ENCODE peak calls at places on chromosomes 5 and 9, in six cellular contexts. One of them, this sample, is unnamed.

GRCh38 chr9:126114409-126114760 is 212.2 kb upstream of the MVB12B start:
- DNase-seq in GM12878: no peak
- DNase-seq in HepG2: no peak
- DNase-seq in H1: no peak
- DNase-seq in GM23338: no peak
- DNase-seq in K562: no peak
- DNase-seq in this sample: no peak

GRCh38 chr5:174903333-174903732 is 179.0 kb downstream of the MSX2 start:
- DNase-seq in HepG2: no peak
- DNase-seq in GM23338: no peak
- DNase-seq in GM12878: no peak
- DNase-seq in K562: no peak
- DNase-seq in H1: no peak
- DNase-seq in this sample: no peak

GRCh38 chr9:316382-316965 is 101.8 kb downstream of the DOCK8 start:
- DNase-seq in H1: no peak
- DNase-seq in GM12878: no peak
- DNase-seq in GM23338: no peak
- DNase-seq in HepG2: no peak
- DNase-seq in K562: no peak
- DNase-seq in this sample: no peak

GRCh38 chr5:125043781-125044391 is 297.4 kb upstream of the ZNF608 start:
- DNase-seq in GM23338: no peak
- DNase-seq in GM12878: no peak
- DNase-seq in K562: no peak
- DNase-seq in HepG2: no peak
- DNase-seq in H1: no peak
- DNase-seq in this sample: no peak

GRCh38 chr5:124806026-124806856 is 59.8 kb upstream of the ZNF608 start:
- DNase-seq in GM23338: peak
- DNase-seq in H1: peak
- DNase-seq in GM12878: no peak
- DNase-seq in HepG2: peak
- DNase-seq in K562: peak
- DNase-seq in this sample: peak

GRCh38 chr9:123953601-123954011 is 23.7 kb upstream of the DENND1A start:
- DNase-seq in H1: no peak
- DNase-seq in GM23338: no peak
- DNase-seq in HepG2: no peak
- DNase-seq in K562: no peak
- DNase-seq in GM12878: no peak
- DNase-seq in this sample: no peak

GRCh38 chr5:62671479-62671878 is 92.9 kb downstream of the LRRC70 start:
- DNase-seq in K562: no peak
- DNase-seq in HepG2: no peak
- DNase-seq in GM12878: no peak
- DNase-seq in H1: no peak
- DNase-seq in GM23338: no peak
- DNase-seq in this sample: no peak

GRCh38 chr9:81560851-81561732 is 128.3 kb downstream of the TLE1 start:
- DNase-seq in GM12878: no peak
- DNase-seq in GM23338: no peak
- DNase-seq in HepG2: no peak
- DNase-seq in K562: no peak
- DNase-seq in H1: no peak
- DNase-seq in this sample: no peak

GRCh38 chr5:174175869-174176268 is 130.4 kb downstream of the NSG2 start:
- DNase-seq in GM23338: no peak
- DNase-seq in GM12878: no peak
- DNase-seq in HepG2: no peak
- DNase-seq in K562: no peak
- DNase-seq in H1: no peak
- DNase-seq in this sample: no peak

GRCh38 chr5:95958308-95959014 is 3.2 kb downstream of the ELL2 start:
- DNase-seq in H1: no peak
- DNase-seq in HepG2: peak
- DNase-seq in GM12878: no peak
- DNase-seq in K562: no peak
- DNase-seq in GM23338: peak
- DNase-seq in this sample: no peak

GRCh38 chr5:80516826-80517225 is 28.9 kb downstream of the FAM151B start:
- DNase-seq in K562: peak
- DNase-seq in GM12878: peak
- DNase-seq in GM23338: no peak
- DNase-seq in H1: no peak
- DNase-seq in HepG2: no peak
- DNase-seq in this sample: no peak

GRCh38 chr9:84932915-84933527 is 263.5 kb downstream of the NTRK2 start:
- DNase-seq in HepG2: no peak
- DNase-seq in H1: no peak
- DNase-seq in GM12878: no peak
- DNase-seq in GM23338: peak
- DNase-seq in K562: no peak
- DNase-seq in this sample: no peak

DNA sequence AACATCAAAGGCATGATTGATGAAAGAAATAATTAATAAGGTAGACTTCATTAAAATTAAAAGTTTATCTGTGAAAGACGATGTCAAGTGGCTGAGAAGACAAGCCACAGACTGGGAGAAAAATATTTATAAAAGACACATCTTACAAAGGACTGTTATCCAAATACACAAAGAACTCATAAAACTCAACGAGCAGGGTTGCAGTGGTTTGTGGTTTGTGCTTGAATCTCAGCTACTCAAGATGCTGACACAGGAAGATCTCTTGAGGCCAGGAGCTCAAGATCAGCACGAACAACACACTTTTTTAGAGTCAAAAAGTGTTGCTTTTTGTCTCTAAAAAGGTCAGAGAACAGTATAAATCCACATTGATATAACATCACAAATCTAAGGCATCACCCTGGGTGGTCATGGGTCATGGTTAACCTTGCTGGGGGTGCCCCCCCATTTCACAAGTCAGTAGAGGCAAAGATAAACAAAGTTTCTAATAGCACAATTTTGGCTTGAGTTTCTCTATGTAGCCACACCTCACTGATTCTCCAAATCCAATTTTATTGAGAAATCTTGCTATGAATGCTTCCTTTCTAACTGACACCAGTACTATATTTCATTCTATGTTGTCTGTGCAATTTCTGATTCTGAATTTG is 342.9 kb upstream of the RPS23 start:
- DNase-seq in GM23338: no peak
- DNase-seq in HepG2: no peak
- DNase-seq in K562: no peak
- DNase-seq in GM12878: no peak
- DNase-seq in H1: no peak
- DNase-seq in this sample: no peak
- TF ChIP-seq CREB1 in GM23338: no peak
- TF ChIP-seq CREB1 in HepG2: no peak
- TF ChIP-seq CREB1 in K562: no peak
- TF ChIP-seq CREB1 in GM12878: no peak
- TF ChIP-seq CREB1 in H1: no peak
- TF ChIP-seq CREB1 in this sample: no peak

GRCh38 chr5:139065296-139065695 is 132.9 kb downstream of the SIL1 start:
- DNase-seq in GM12878: no peak
- DNase-seq in GM23338: no peak
- DNase-seq in K562: no peak
- DNase-seq in HepG2: no peak
- DNase-seq in H1: no peak
- DNase-seq in this sample: no peak
- TF ChIP-seq CREB1 in GM12878: no peak
- TF ChIP-seq CREB1 in GM23338: no peak
- TF ChIP-seq CREB1 in K562: no peak
- TF ChIP-seq CREB1 in HepG2: no peak
- TF ChIP-seq CREB1 in H1: no peak
- TF ChIP-seq CREB1 in this sample: no peak

GRCh38 chr9:12817702-12818101 is 42.9 kb downstream of the LURAP1L start:
- DNase-seq in GM12878: no peak
- DNase-seq in K562: no peak
- DNase-seq in H1: no peak
- DNase-seq in HepG2: peak
- DNase-seq in GM23338: no peak
- DNase-seq in this sample: no peak

GRCh38 chr9:12822111-12822510 is 47.3 kb downstream of the LURAP1L start:
- DNase-seq in K562: no peak
- DNase-seq in HepG2: no peak
- DNase-seq in GM12878: no peak
- DNase-seq in GM23338: no peak
- DNase-seq in H1: no peak
- DNase-seq in this sample: no peak

GRCh38 chr9:12818431-12819000 is 43.7 kb downstream of the LURAP1L start:
- DNase-seq in H1: no peak
- DNase-seq in GM23338: peak
- DNase-seq in HepG2: no peak
- DNase-seq in GM12878: no peak
- DNase-seq in K562: no peak
- DNase-seq in this sample: no peak

GRCh38 chr9:12816656-12817101 is 41.9 kb downstream of the LURAP1L start:
- DNase-seq in GM12878: no peak
- DNase-seq in H1: no peak
- DNase-seq in K562: no peak
- DNase-seq in GM23338: no peak
- DNase-seq in HepG2: peak
- DNase-seq in this sample: no peak

DNA sequence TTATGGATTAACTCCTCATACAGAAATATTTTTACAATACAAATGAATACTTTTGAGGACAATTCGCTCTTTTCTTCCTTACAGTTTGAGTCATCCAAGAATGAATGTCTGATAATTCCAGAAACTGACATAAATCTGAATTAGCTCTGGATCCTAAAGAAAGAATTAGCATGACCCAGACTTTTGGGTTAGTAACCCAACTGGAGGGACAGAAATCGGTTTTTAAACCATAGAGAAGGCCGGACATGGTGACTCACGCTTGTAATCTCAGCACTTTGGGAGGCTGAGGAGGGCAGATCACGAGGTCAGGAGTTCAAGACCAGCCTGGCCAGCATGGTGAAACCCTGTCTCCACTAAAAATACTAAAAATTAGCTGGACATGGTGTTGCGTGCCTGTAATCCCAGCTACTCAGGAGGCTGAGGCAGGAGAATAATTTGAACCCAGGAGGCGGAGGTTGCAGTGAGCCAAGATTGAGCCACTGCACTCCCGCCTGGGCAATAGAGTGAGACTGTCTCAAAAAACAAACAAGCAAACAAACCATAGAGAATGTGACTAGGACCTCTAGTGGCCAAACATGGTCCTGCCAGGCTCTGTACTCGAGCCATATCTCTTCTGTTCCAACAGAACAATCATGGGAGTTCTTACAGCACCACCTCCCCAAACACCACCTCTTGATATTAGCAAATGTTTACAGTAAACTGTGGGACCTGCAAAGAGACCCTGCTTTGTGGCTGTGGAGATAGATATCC is 44.8 kb downstream of the LURAP1L start:
- DNase-seq in H1: peak
- DNase-seq in K562: peak
- DNase-seq in HepG2: peak
- DNase-seq in GM12878: no peak
- DNase-seq in GM23338: peak
- DNase-seq in this sample: peak
- TF ChIP-seq CREB1 in H1: no peak
- TF ChIP-seq CREB1 in K562: no peak
- TF ChIP-seq CREB1 in HepG2: no peak
- TF ChIP-seq CREB1 in GM12878: no peak
- TF ChIP-seq CREB1 in GM23338: no peak
- TF ChIP-seq CREB1 in this sample: no peak

GRCh38 chr5:32170303-32171170 is 3.6 kb downstream of the GOLPH3 start:
- DNase-seq in GM12878: no peak
- DNase-seq in K562: no peak
- DNase-seq in H1: no peak
- DNase-seq in HepG2: no peak
- DNase-seq in GM23338: no peak
- DNase-seq in this sample: no peak
- TF ChIP-seq CREB1 in GM12878: no peak
- TF ChIP-seq CREB1 in K562: no peak
- TF ChIP-seq CREB1 in H1: no peak
- TF ChIP-seq CREB1 in HepG2: no peak
- TF ChIP-seq CREB1 in GM23338: no peak
- TF ChIP-seq CREB1 in this sample: no peak

DNA sequence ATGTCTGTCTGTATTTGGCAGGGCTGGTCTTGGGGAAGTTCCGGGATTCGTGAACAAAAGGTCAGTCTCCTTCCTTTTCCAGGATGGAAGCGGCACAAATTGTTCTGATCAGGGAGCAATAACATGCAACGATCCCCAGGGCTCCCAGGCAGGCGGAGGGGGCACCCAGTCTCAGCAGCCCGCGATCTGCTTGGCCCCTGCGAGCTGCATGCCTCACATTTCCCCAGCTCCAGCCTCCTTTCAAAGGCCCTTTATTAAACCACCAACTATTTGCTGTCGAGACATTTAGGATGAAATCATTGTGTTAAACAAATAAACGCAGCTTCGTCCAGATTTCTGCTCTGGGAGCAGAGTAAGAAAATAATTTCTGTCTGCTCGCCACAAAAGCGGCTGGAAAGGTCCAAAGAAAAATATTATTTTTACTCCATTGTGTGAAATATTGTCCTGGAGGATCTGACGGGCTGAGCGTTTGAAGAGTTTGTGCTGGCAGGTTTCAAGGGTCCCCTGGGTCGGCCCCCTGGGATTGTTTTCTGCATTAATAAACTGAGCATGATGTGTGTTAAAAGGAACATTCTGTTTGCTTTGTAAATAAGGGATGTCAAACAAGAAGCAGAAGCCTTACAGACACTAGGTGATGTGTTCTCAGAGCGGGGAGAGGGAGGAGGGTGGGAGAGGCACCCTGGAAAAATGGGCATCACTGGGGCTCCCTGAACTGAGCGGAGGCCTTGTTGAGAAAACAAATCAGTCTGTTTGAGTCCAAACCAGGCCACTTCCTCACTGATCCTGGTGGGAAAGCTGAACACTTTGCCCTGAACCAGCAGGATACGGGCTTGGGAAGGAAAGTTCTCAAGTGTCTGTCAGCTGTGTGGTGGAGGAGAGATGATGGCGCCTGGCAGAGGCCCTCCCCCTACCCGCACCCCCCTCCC is 110.1 kb downstream of the FOXD1 start:
- DNase-seq in GM12878: no peak
- DNase-seq in K562: no peak
- DNase-seq in GM23338: peak
- DNase-seq in H1: no peak
- DNase-seq in HepG2: peak
- DNase-seq in this sample: no peak
- TF ChIP-seq CREB1 in GM12878: no peak
- TF ChIP-seq CREB1 in K562: no peak
- TF ChIP-seq CREB1 in GM23338: no peak
- TF ChIP-seq CREB1 in H1: no peak
- TF ChIP-seq CREB1 in HepG2: no peak
- TF ChIP-seq CREB1 in this sample: no peak

GRCh38 chr5:27708579-27708978 is 670.2 kb upstream of the CDH9 start:
- DNase-seq in GM23338: no peak
- DNase-seq in HepG2: no peak
- DNase-seq in K562: no peak
- DNase-seq in GM12878: no peak
- DNase-seq in H1: no peak
- DNase-seq in this sample: no peak
- TF ChIP-seq CREB1 in GM23338: no peak
- TF ChIP-seq CREB1 in HepG2: no peak
- TF ChIP-seq CREB1 in K562: no peak
- TF ChIP-seq CREB1 in GM12878: no peak
- TF ChIP-seq CREB1 in H1: no peak
- TF ChIP-seq CREB1 in this sample: no peak